ENCODE peak calls at places on chromosome 3, in nine cellular contexts. Z is NCI-H345, S is midbrain, G is Right ventricle myocardium superior, Y is AG08396, W is substantia nigra, M is left ventricle myocardium inferior, F is EH, E is left cardiac atrium. J is an unnamed sample.

GRCh38 chr3:125515421-125515820 is 4.6 kb downstream of the SNX4 start:
- DNase-seq in Y (no peak), Z (no peak), S (no peak), E (no peak), M (no peak), W (no peak), G (no peak), F (no peak), J (no peak)

GRCh38 chr3:139267300-139268246 is 76.2 kb upstream of the MRPS22 start:
- DNase-seq in G (no peak), W (no peak), F (no peak), S (no peak), E (no peak), Y (no peak), M (no peak), Z (no peak), J (no peak)

GRCh38 chr3:147377412-147378185 is 28.7 kb downstream of the ZIC4 start:
- DNase-seq in W (no peak), Y (no peak), M (no peak), F (no peak), G (no peak), Z (no peak), S (no peak), E (no peak), J (no peak)

GRCh38 chr3:116005404-116005803 is 382.1 kb downstream of the GAP43 start:
- DNase-seq in S (no peak), E (peak; percentile 53), G (peak; percentile 46), W (no peak), F (peak; percentile 95), Y (peak; percentile 39), Z (no peak), M (peak; percentile 12), J (peak; percentile 42)

GRCh38 chr3:180749322-180749721 is 70.0 kb upstream of the CCDC39 start:
- DNase-seq in Z (no peak), F (no peak), E (no peak), M (no peak), G (no peak), W (no peak), S (no peak), Y (no peak), J (no peak)

GRCh38 chr3:64140651-64141050 is 84.6 kb downstream of the PRICKLE2 start:
- DNase-seq in G (no peak), S (no peak), M (no peak), Z (no peak), Y (no peak), W (no peak), F (no peak), E (no peak), J (no peak)

GRCh38 chr3:150114273-150114672 is 143.6 kb upstream of the PFN2 start:
- DNase-seq in W (no peak), M (no peak), Y (no peak), G (no peak), Z (no peak), E (no peak), F (no peak), S (no peak), J (no peak)

GRCh38 chr3:46733026-46733800 is 15.5 kb upstream of the PRSS50 start:
- DNase-seq in Z (no peak), M (no peak), S (no peak), G (no peak), W (no peak), E (no peak), F (peak; percentile 19), Y (no peak), J (peak; percentile 25)

GRCh38 chr3:72006631-72007556 is 221.9 kb upstream of the PROK2 start:
- DNase-seq in Y (no peak), S (no peak), Z (no peak), W (no peak), E (no peak), M (no peak), F (no peak), G (no peak), J (no peak)

J was measured in aorta.